ENCODE peak calls at places on chromosomes 5 and 9, in four cellular contexts. One of them, this sample, is unnamed.

GRCh38 chr5:75342836-75343235 is 5.8 kb downstream of the HMGCR start:
- DNase-seq in HepG2: no peak
- DNase-seq in WTC11: no peak
- DNase-seq in K562: no peak
- DNase-seq in this sample: no peak

GRCh38 chr9:6845881-6846280 is 88.1 kb downstream of the KDM4C start:
- DNase-seq in K562: no peak
- DNase-seq in HepG2: peak
- DNase-seq in WTC11: peak
- DNase-seq in this sample: no peak

GRCh38 chr9:104750185-104750762 is 2.8 kb downstream of the NIPSNAP3A start:
- DNase-seq in K562: no peak
- DNase-seq in HepG2: no peak
- DNase-seq in WTC11: no peak
- DNase-seq in this sample: no peak

GRCh38 chr5:169020102-169020501 is 280.8 kb downstream of the SLIT3 start:
- DNase-seq in HepG2: no peak
- DNase-seq in WTC11: no peak
- DNase-seq in K562: peak
- DNase-seq in this sample: peak

GRCh38 chr9:115374724-115375268 is 256.8 kb upstream of the TNC start:
- DNase-seq in WTC11: no peak
- DNase-seq in K562: no peak
- DNase-seq in HepG2: no peak
- DNase-seq in this sample: no peak

GRCh38 chr5:7415123-7415522 is 19.2 kb downstream of the ADCY2 start:
- DNase-seq in K562: no peak
- DNase-seq in HepG2: no peak
- DNase-seq in WTC11: no peak
- DNase-seq in this sample: no peak

GRCh38 chr5:142145106-142145900 is 36.7 kb downstream of the NDFIP1 start:
- DNase-seq in K562: peak
- DNase-seq in WTC11: peak
- DNase-seq in HepG2: peak
- DNase-seq in this sample: peak

GRCh38 chr9:15724006-15724405 is 171.2 kb downstream of the CCDC171 start:
- DNase-seq in HepG2: no peak
- DNase-seq in WTC11: no peak
- DNase-seq in K562: no peak
- DNase-seq in this sample: no peak

GRCh38 chr5:154967419-154968024 is 26.6 kb downstream of the MRPL22 start:
- DNase-seq in WTC11: no peak
- DNase-seq in K562: peak
- DNase-seq in HepG2: no peak
- DNase-seq in this sample: peak

GRCh38 chr5:92805446-92805845 is 775.6 kb downstream of the NR2F1-AS1 start:
- DNase-seq in HepG2: no peak
- DNase-seq in WTC11: no peak
- DNase-seq in K562: no peak
- DNase-seq in this sample: no peak

GRCh38 chr5:36624277-36624676 is 17.9 kb downstream of the SLC1A3 start:
- DNase-seq in K562: no peak
- DNase-seq in HepG2: no peak
- DNase-seq in WTC11: no peak
- DNase-seq in this sample: no peak

GRCh38 chr5:143350341-143350740 is 53.1 kb downstream of the NR3C1 start:
- DNase-seq in K562: no peak
- DNase-seq in HepG2: no peak
- DNase-seq in WTC11: no peak
- DNase-seq in this sample: no peak

GRCh38 chr9:136093995-136094881 is 851 bp downstream of the NACC2 start:
- DNase-seq in K562: peak
- DNase-seq in HepG2: peak
- DNase-seq in WTC11: no peak
- DNase-seq in this sample: peak

GRCh38 chr5:60295423-60295822 is 401.9 kb upstream of the PDE4D start:
- DNase-seq in K562: no peak
- DNase-seq in HepG2: peak
- DNase-seq in WTC11: peak
- DNase-seq in this sample: peak

GRCh38 chr5:81078930-81079329 is 118.8 kb downstream of the RASGRF2 start:
- DNase-seq in WTC11: no peak
- DNase-seq in HepG2: no peak
- DNase-seq in K562: no peak
- DNase-seq in this sample: no peak

DNA sequence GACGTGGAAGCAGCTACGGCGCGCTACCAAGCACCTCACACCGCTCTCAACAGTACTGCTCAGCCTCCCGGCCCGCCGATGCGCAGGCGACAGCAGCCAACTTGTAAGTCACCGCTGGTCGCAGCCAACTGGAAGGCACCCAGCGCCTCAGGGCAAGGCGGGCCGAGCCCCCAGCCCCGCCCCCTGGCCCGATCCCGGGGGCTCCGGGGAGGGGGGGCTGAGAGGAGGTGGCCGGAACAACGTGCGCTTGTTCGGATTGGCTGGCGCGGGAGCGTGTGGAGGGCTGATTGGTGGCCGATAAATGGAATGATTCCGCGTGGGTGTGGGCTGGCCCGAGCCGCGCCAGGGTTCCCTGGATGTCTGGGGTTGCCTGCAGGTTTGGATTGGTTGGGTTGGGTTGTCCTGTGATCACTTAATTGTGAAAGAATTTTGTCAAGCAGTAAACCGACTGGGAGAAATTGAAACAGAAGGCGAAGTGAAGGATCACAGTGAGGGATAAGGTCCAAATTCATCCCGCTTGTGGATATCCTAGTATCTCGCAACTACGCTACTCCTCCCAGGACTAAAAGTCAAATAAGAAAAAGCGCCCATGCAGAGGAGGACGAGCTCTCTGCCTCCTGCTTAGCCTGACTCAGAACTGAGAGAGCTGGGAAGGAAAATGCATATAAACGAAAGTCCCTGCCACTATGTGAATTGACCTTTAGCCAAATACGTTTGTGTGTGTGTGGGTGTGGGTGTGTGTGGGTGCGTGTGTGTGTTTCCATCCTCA is at the start of gene STARD4:
- DNase-seq in WTC11: peak
- DNase-seq in HepG2: peak
- DNase-seq in K562: peak
- DNase-seq in this sample: peak
- TF ChIP-seq ELF4 in WTC11: peak
- TF ChIP-seq ELF4 in HepG2: peak
- TF ChIP-seq ELF4 in K562: no peak
- TF ChIP-seq ELF4 in this sample: no peak

GRCh38 chr5:134586866-134587524 is 45.6 kb downstream of the SAR1B start:
- DNase-seq in WTC11: peak
- DNase-seq in HepG2: peak
- DNase-seq in K562: peak
- DNase-seq in this sample: peak
- TF ChIP-seq ELF4 in WTC11: no peak
- TF ChIP-seq ELF4 in HepG2: no peak
- TF ChIP-seq ELF4 in K562: no peak
- TF ChIP-seq ELF4 in this sample: no peak

GRCh38 chr9:121884057-121884512 is 209.0 kb downstream of the TTLL11 start:
- DNase-seq in HepG2: no peak
- DNase-seq in WTC11: no peak
- DNase-seq in K562: no peak
- DNase-seq in this sample: no peak

GRCh38 chr9:121885345-121885901 is 207.7 kb downstream of the TTLL11 start:
- DNase-seq in HepG2: no peak
- DNase-seq in WTC11: no peak
- DNase-seq in K562: no peak
- DNase-seq in this sample: no peak

GRCh38 chr9:121880343-121880742 is 212.8 kb downstream of the TTLL11 start:
- DNase-seq in HepG2: no peak
- DNase-seq in WTC11: no peak
- DNase-seq in K562: no peak
- DNase-seq in this sample: no peak

GRCh38 chr9:121881920-121882500 is 211.1 kb downstream of the TTLL11 start:
- DNase-seq in WTC11: no peak
- DNase-seq in K562: no peak
- DNase-seq in HepG2: no peak
- DNase-seq in this sample: no peak

DNA sequence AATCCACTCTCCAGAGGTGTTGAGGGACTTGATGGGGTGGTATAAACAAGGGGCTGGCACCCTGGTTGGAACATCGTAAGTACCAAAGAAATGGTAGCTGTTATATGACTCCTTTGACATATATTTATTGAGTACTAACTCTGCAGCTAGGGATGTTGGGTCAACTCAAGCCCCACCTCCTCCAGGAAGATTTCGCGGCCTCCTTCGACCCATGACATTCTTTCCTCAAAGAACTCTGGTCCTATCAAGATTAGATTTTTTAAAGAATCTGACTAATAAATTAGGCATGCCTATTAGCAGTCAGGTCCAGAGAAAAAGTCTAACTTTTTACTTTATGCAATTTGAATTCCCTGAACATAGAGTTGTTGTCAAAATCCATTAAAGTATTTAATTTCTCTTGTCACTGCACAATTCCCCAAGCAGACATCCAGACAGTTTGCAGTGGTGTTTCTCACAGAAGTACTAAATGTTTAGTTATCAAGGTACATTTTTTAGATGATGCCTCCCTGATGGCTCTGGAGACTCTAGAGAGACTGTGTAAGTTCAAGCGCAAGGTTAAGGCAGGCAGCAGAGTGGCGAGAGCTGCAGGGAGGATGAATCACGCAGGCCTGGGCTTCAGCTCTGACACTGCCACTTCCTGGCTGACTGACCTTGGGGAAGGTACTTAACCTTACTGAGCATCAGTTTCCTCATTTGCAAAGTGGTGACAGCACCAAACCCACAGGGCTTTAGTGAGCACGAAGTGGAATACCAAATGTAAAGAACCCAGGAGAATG is 209.6 kb downstream of the TTLL11 start:
- DNase-seq in K562: no peak
- DNase-seq in WTC11: no peak
- DNase-seq in HepG2: no peak
- DNase-seq in this sample: no peak
- TF ChIP-seq ELF4 in K562: no peak
- TF ChIP-seq ELF4 in WTC11: no peak
- TF ChIP-seq ELF4 in HepG2: no peak
- TF ChIP-seq ELF4 in this sample: no peak

GRCh38 chr5:178279026-178279722 is 46.6 kb upstream of the PHYKPL start:
- DNase-seq in HepG2: no peak
- DNase-seq in K562: no peak
- DNase-seq in WTC11: no peak
- DNase-seq in this sample: no peak

GRCh38 chr5:178281321-178281720 is 48.7 kb upstream of the PHYKPL start:
- DNase-seq in K562: no peak
- DNase-seq in HepG2: no peak
- DNase-seq in WTC11: no peak
- DNase-seq in this sample: no peak

GRCh38 chr5:178280631-178281030 is 48.0 kb upstream of the PHYKPL start:
- DNase-seq in K562: no peak
- DNase-seq in WTC11: no peak
- DNase-seq in HepG2: no peak
- DNase-seq in this sample: no peak

GRCh38 chr5:178278358-178279023 is 45.9 kb upstream of the PHYKPL start:
- DNase-seq in WTC11: no peak
- DNase-seq in K562: no peak
- DNase-seq in HepG2: no peak
- DNase-seq in this sample: no peak

DNA sequence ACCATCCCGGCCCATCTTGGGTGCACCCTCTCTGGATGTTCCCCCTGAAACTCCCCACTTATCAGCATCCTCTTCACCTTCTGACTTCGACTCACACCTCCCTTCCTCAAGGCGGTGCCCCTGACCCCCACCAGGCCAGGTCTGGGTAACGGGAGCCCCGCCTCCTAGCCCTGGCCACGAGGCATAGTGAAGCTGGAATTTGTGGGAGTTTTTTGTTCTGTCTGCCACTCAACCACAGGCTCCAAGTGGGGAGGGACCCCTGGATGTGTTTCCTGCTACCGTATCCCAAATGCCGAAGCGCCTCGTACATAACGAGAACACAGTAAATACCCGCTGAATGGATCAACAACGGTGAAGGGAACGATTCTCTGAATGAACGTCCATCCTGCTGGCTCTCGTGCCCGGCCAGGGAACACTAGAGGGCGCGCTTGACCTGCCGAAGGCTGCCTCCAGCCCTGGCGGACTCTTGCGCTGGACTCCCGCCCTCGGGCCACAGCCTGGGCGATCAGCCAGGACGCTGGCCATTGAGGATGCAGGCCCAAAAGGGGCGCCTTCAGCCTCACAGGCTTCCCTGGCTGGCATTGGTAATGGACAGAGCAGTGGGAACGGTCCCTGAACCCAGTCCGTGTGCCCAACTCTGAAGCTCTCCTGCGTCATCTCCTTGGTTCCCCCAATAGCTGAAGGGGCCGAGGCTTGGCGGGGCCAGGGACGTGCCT is 47.3 kb upstream of the PHYKPL start:
- DNase-seq in WTC11: peak
- DNase-seq in HepG2: peak
- DNase-seq in K562: peak
- DNase-seq in this sample: peak
- TF ChIP-seq ELF4 in WTC11: no peak
- TF ChIP-seq ELF4 in HepG2: no peak
- TF ChIP-seq ELF4 in K562: no peak
- TF ChIP-seq ELF4 in this sample: no peak

GRCh38 chr9:120723547-120723946 is 9.3 kb upstream of the MEGF9 start:
- DNase-seq in WTC11: no peak
- DNase-seq in K562: no peak
- DNase-seq in HepG2: no peak
- DNase-seq in this sample: no peak
- TF ChIP-seq ELF4 in WTC11: no peak
- TF ChIP-seq ELF4 in K562: no peak
- TF ChIP-seq ELF4 in HepG2: no peak
- TF ChIP-seq ELF4 in this sample: no peak

GRCh38 chr9:134964271-134964670 is 46.6 kb upstream of the FCN1 start:
- DNase-seq in K562: no peak
- DNase-seq in HepG2: no peak
- DNase-seq in WTC11: no peak
- DNase-seq in this sample: no peak
- TF ChIP-seq ELF4 in K562: no peak
- TF ChIP-seq ELF4 in HepG2: no peak
- TF ChIP-seq ELF4 in WTC11: no peak
- TF ChIP-seq ELF4 in this sample: no peak

This sample was measured in HEK293T.